ENCODE peak calls at places on chromosomes 13 and 19, in six cellular contexts. Z is ascending aorta; L is AG04450; Q is upper lobe of right lung; X is brain microvascular endothelial cell; A is effector memory CD4-positive, alpha-beta T cell. W is an unnamed sample.

GRCh38 chr13:69374036-69374435 is 733.6 kb upstream of the ATXN8OS start:
- DNase-seq in Z (no peak), L (no peak), Q (no peak), X (no peak), A (no peak), W (no peak)

GRCh38 chr19:18444513-18444912 is 6.6 kb upstream of the ISYNA1 start:
- DNase-seq in Z (no peak), L (no peak), Q (no peak), X (no peak), A (no peak), W (no peak)

GRCh38 chr19:11325544-11325943 is 13.9 kb downstream of the RAB3D start:
- DNase-seq in Z (no peak), L (no peak), Q (no peak), X (no peak), A (no peak), W (no peak)

GRCh38 chr13:113783966-113784644 is 25.1 kb downstream of the TMEM255B start:
- DNase-seq in Z (no peak), L (no peak), Q (peak; percentile 40), X (no peak), A (no peak), W (no peak)

GRCh38 chr19:1618157-1619093 is 13.2 kb upstream of the UQCR11 start:
- DNase-seq in Z (no peak), L (no peak), Q (no peak), X (no peak), A (no peak), W (peak; percentile 36)

GRCh38 chr13:98441056-98441676 is 135.7 kb downstream of the STK24 start:
- DNase-seq in Z (no peak), L (no peak), Q (no peak), X (no peak), A (no peak), W (no peak)

GRCh38 chr13:92575782-92576181 is 650.8 kb upstream of the GPC6 start:
- DNase-seq in Z (no peak), L (no peak), Q (no peak), X (no peak), A (no peak), W (no peak)

GRCh38 chr19:57355916-57356315 is 4.8 kb downstream of the ZNF304 start:
- DNase-seq in Z (no peak), L (no peak), Q (no peak), X (no peak), A (no peak), W (no peak)

GRCh38 chr19:12773571-12773970 is 1.8 kb downstream of the HOOK2 start:
- DNase-seq in Z (no peak), L (no peak), Q (no peak), X (no peak), A (no peak), W (no peak)

GRCh38 chr13:35592457-35592856 is 116.0 kb upstream of the MAB21L1 start:
- DNase-seq in Z (no peak), L (no peak), Q (no peak), X (no peak), A (no peak), W (no peak)

GRCh38 chr13:75761373-75761772 is 125.2 kb downstream of the LMO7 start:
- DNase-seq in Z (no peak), L (no peak), Q (no peak), X (no peak), A (no peak), W (no peak)

GRCh38 chr19:34232566-34233481 is 21.5 kb upstream of the GARRE1 start:
- DNase-seq in Z (no peak), L (peak; percentile 74), Q (no peak), X (peak; percentile 92), A (no peak), W (peak; percentile 63)

GRCh38 chr19:34235425-34235940 is 18.9 kb upstream of the GARRE1 start:
- DNase-seq in Z (no peak), L (no peak), Q (no peak), X (no peak), A (no peak), W (no peak)

GRCh38 chr19:34237283-34237682 is 17.1 kb upstream of the GARRE1 start:
- DNase-seq in Z (no peak), L (no peak), Q (no peak), X (no peak), A (no peak), W (no peak)

GRCh38 chr19:34237939-34238338 is 16.4 kb upstream of the GARRE1 start:
- DNase-seq in Z (no peak), L (no peak), Q (no peak), X (no peak), A (no peak), W (no peak)

DNA sequence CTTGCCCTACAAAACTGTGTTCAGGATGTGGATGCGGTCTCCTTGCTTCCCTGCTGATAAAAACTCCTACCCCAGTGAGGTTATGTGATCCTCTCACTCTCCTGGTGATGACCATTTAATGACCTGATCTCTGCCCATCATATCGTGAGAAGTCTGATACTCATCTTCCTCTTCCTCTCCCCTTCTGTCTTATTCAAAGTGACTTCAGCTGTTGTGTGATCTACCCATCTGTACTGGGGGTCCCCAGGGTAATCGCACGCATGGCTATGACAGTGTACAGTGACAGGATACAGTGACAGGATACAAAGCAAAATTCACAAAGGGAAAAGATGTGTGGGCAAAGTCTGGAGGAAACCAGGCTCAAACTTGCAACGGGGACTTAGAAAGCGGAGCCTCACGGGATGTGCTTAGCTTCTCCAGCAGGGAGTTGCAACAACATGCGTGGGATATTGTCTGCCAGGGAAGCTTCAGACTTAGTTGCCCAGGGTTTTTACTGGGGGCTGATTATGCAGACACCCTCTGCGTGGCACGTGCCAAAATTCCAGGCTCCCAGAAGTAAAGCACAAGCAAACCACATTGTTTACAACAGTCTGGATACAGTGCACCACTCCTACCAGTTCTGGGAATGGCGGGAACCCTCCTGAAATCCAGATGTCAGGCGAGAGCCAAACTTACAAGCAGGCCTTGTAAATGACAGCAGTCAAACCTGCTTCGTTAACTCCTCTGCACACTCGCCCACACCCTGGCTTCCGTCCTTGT is 18.1 kb upstream of the GARRE1 start:
- DNase-seq in Z (no peak), L (peak; percentile 69), Q (no peak), X (no peak), A (no peak), W (peak; percentile 50)
- H3K27ac ChIP-seq in Z (no peak overlapping the region), L (peak overlapping the region; percentile 3), Q (no peak overlapping the region), X (no peak overlapping the region), A (no peak overlapping the region), W (no peak overlapping the region)

GRCh38 chr13:30363725-30364124 is 56.4 kb upstream of the KATNAL1 start:
- DNase-seq in Z (no peak), L (no peak), Q (no peak), X (no peak), A (no peak), W (no peak)
- H3K27ac ChIP-seq in Z (no peak overlapping the region), L (no peak overlapping the region), Q (no peak overlapping the region), X (no peak overlapping the region), A (no peak overlapping the region), W (no peak overlapping the region)

GRCh38 chr13:58528351-58528750 is 896.8 kb downstream of the PCDH17 start:
- DNase-seq in Z (no peak), L (no peak), Q (no peak), X (no peak), A (no peak), W (no peak)

GRCh38 chr13:58531614-58532013 is 900.1 kb downstream of the PCDH17 start:
- DNase-seq in Z (no peak), L (no peak), Q (no peak), X (no peak), A (no peak), W (no peak)
- H3K27ac ChIP-seq in Z (no peak overlapping the region), L (no peak overlapping the region), Q (no peak overlapping the region), X (no peak overlapping the region), A (no peak overlapping the region), W (no peak overlapping the region)

GRCh38 chr19:56113071-56113632 is 7.9 kb downstream of the ZNF787 start:
- DNase-seq in Z (no peak), L (no peak), Q (no peak), X (no peak), A (no peak), W (no peak)

GRCh38 chr19:56110515-56111448 is 10.3 kb downstream of the ZNF787 start:
- DNase-seq in Z (no peak), L (no peak), Q (no peak), X (peak; percentile 7), A (no peak), W (peak; percentile 84)

GRCh38 chr19:56112313-56112709 is 8.8 kb downstream of the ZNF787 start:
- DNase-seq in Z (no peak), L (no peak), Q (no peak), X (no peak), A (no peak), W (no peak)

GRCh38 chr19:56114051-56114694 is 6.9 kb downstream of the ZNF787 start:
- DNase-seq in Z (no peak), L (no peak), Q (no peak), X (no peak), A (no peak), W (no peak)

GRCh38 chr19:56111601-56112312 is 9.3 kb downstream of the ZNF787 start:
- DNase-seq in Z (no peak), L (no peak), Q (peak; percentile 81), X (no peak), A (no peak), W (peak; percentile 79)
- H3K27ac ChIP-seq in Z (no peak overlapping the region), L (peak overlapping the region; percentile 39), Q (peak overlapping the region; percentile 56), X (no peak overlapping the region), A (no peak overlapping the region), W (peak overlapping the region; percentile 44)